ENCODE peak calls at places on chromosome 13, in four cellular contexts. X is mammary epithelial cell, H is Kasumi-1, Y is pons. C is an unnamed sample.
A peak's percentile ranks its signal among the peaks of the same experiment; 100 is the strongest.

GRCh38 chr13:28744091-28744536 is 25.3 kb upstream of the SLC46A3 start:
- DNase-seq in X (no peak), Y (peak; percentile 43), H (no peak), C (peak; percentile 28)

GRCh38 chr13:50303963-50304721 is 288.9 kb downstream of the KCNRG start:
- DNase-seq in H (no peak), Y (no peak), X (no peak), C (no peak)

GRCh38 chr13:50697746-50698526 is 145.6 kb downstream of the DLEU7 start:
- DNase-seq in H (no peak), X (no peak), Y (no peak), C (peak; percentile 33)

GRCh38 chr13:45728759-45729158 is 26.6 kb downstream of the CBY2 start:
- DNase-seq in H (peak; percentile 79), Y (no peak), X (no peak), C (peak; percentile 7)

GRCh38 chr13:104253063-104253680 is 1187.0 kb upstream of the SLC10A2 start:
- DNase-seq in Y (no peak), X (no peak), H (no peak), C (no peak)

GRCh38 chr13:60109285-60109684 is 54.4 kb downstream of the DIAPH3 start:
- DNase-seq in H (no peak), X (no peak), Y (no peak), C (no peak)

GRCh38 chr13:31424130-31424729 is 224.5 kb downstream of the B3GLCT start:
- DNase-seq in Y (peak; percentile 76), H (peak; percentile 64), X (peak; percentile 62), C (peak; percentile 72)

GRCh38 chr13:80361883-80362327 is 21.0 kb upstream of the SPRY2 start:
- DNase-seq in X (peak; percentile 66), H (peak; percentile 37), Y (peak; percentile 89), C (peak; percentile 78)

GRCh38 chr13:75321084-75321483 is 160.9 kb downstream of the TBC1D4 start:
- DNase-seq in Y (no peak), X (no peak), H (no peak), C (no peak)

GRCh38 chr13:102073251-102073650 is 328.6 kb downstream of the FGF14 start:
- DNase-seq in X (no peak), Y (no peak), H (no peak), C (no peak)

GRCh38 chr13:34459856-34460255 is 482.2 kb upstream of the NBEA start:
- DNase-seq in H (peak; percentile 56), Y (no peak), X (no peak), C (no peak)

C was measured in bronchial epithelial cell.